ENCODE peak calls at places on chromosomes 12 and 14, in ten cellular contexts. One of them, this sample, is unnamed.

GRCh38 chr12:104422441-104422840 is 34.3 kb upstream of the CHST11 start:
- DNase-seq in uterus: no peak
- DNase-seq in mammary epithelial cell: no peak
- DNase-seq in body of pancreas: no peak
- DNase-seq in lower leg skin: no peak
- DNase-seq in K562: no peak
- DNase-seq in epithelial cell of esophagus: peak
- DNase-seq in left ventricle myocardium inferior: no peak
- DNase-seq in hepatocyte: no peak
- DNase-seq in ovary: no peak
- DNase-seq in this sample: no peak

GRCh38 chr14:28143340-28143739 is 623.2 kb upstream of the FOXG1 start:
- DNase-seq in mammary epithelial cell: no peak
- DNase-seq in ovary: no peak
- DNase-seq in epithelial cell of esophagus: no peak
- DNase-seq in uterus: no peak
- DNase-seq in left ventricle myocardium inferior: no peak
- DNase-seq in body of pancreas: no peak
- DNase-seq in K562: no peak
- DNase-seq in lower leg skin: no peak
- DNase-seq in hepatocyte: no peak
- DNase-seq in this sample: no peak

GRCh38 chr12:87368259-87368658 is 660.9 kb downstream of the C12orf50 start:
- DNase-seq in hepatocyte: no peak
- DNase-seq in left ventricle myocardium inferior: no peak
- DNase-seq in mammary epithelial cell: no peak
- DNase-seq in ovary: no peak
- DNase-seq in epithelial cell of esophagus: no peak
- DNase-seq in uterus: no peak
- DNase-seq in K562: no peak
- DNase-seq in body of pancreas: no peak
- DNase-seq in lower leg skin: no peak
- DNase-seq in this sample: no peak

GRCh38 chr12:119448737-119449136 is 114.2 kb downstream of the CCDC60 start:
- DNase-seq in ovary: no peak
- DNase-seq in left ventricle myocardium inferior: no peak
- DNase-seq in K562: no peak
- DNase-seq in epithelial cell of esophagus: no peak
- DNase-seq in mammary epithelial cell: no peak
- DNase-seq in lower leg skin: no peak
- DNase-seq in body of pancreas: no peak
- DNase-seq in uterus: no peak
- DNase-seq in hepatocyte: no peak
- DNase-seq in this sample: no peak

GRCh38 chr12:7747196-7747595 is at the start of gene CLEC4C:
- DNase-seq in ovary: no peak
- DNase-seq in mammary epithelial cell: no peak
- DNase-seq in body of pancreas: no peak
- DNase-seq in hepatocyte: no peak
- DNase-seq in lower leg skin: no peak
- DNase-seq in K562: no peak
- DNase-seq in left ventricle myocardium inferior: no peak
- DNase-seq in epithelial cell of esophagus: no peak
- DNase-seq in uterus: no peak
- DNase-seq in this sample: no peak

GRCh38 chr14:53979747-53980642 is 23.4 kb upstream of the BMP4 start:
- DNase-seq in mammary epithelial cell: no peak
- DNase-seq in K562: no peak
- DNase-seq in left ventricle myocardium inferior: peak
- DNase-seq in ovary: peak
- DNase-seq in hepatocyte: no peak
- DNase-seq in uterus: no peak
- DNase-seq in epithelial cell of esophagus: no peak
- DNase-seq in lower leg skin: peak
- DNase-seq in body of pancreas: peak
- DNase-seq in this sample: no peak

GRCh38 chr14:21965042-21965441 is 291.4 kb upstream of the OR4E1 start:
- DNase-seq in left ventricle myocardium inferior: no peak
- DNase-seq in mammary epithelial cell: no peak
- DNase-seq in body of pancreas: no peak
- DNase-seq in hepatocyte: no peak
- DNase-seq in ovary: no peak
- DNase-seq in uterus: no peak
- DNase-seq in K562: no peak
- DNase-seq in lower leg skin: no peak
- DNase-seq in epithelial cell of esophagus: no peak
- DNase-seq in this sample: no peak

GRCh38 chr12:131845121-131845520 is 16.9 kb downstream of the MMP17 start:
- DNase-seq in lower leg skin: no peak
- DNase-seq in left ventricle myocardium inferior: no peak
- DNase-seq in ovary: no peak
- DNase-seq in epithelial cell of esophagus: no peak
- DNase-seq in uterus: no peak
- DNase-seq in hepatocyte: no peak
- DNase-seq in body of pancreas: no peak
- DNase-seq in mammary epithelial cell: no peak
- DNase-seq in K562: no peak
- DNase-seq in this sample: no peak

GRCh38 chr12:4909397-4909733 is 340 bp upstream of the KCNA1 start:
- DNase-seq in lower leg skin: no peak
- DNase-seq in K562: no peak
- DNase-seq in ovary: no peak
- DNase-seq in epithelial cell of esophagus: no peak
- DNase-seq in left ventricle myocardium inferior: no peak
- DNase-seq in body of pancreas: no peak
- DNase-seq in mammary epithelial cell: no peak
- DNase-seq in hepatocyte: peak
- DNase-seq in uterus: no peak
- DNase-seq in this sample: no peak

GRCh38 chr12:6272300-6273208 is 37.9 kb upstream of the PLEKHG6 start:
- DNase-seq in lower leg skin: peak
- DNase-seq in mammary epithelial cell: peak
- DNase-seq in left ventricle myocardium inferior: no peak
- DNase-seq in ovary: no peak
- DNase-seq in body of pancreas: no peak
- DNase-seq in uterus: no peak
- DNase-seq in hepatocyte: peak
- DNase-seq in epithelial cell of esophagus: peak
- DNase-seq in K562: peak
- DNase-seq in this sample: no peak

GRCh38 chr12:95966287-95966870 is 23.2 kb downstream of the AMDHD1 start:
- DNase-seq in epithelial cell of esophagus: peak
- DNase-seq in lower leg skin: no peak
- DNase-seq in K562: no peak
- DNase-seq in ovary: no peak
- DNase-seq in left ventricle myocardium inferior: no peak
- DNase-seq in mammary epithelial cell: peak
- DNase-seq in uterus: no peak
- DNase-seq in hepatocyte: no peak
- DNase-seq in body of pancreas: no peak
- DNase-seq in this sample: no peak

GRCh38 chr14:95877633-95878032 is 1.0 kb downstream of the TUNAR start:
- DNase-seq in mammary epithelial cell: no peak
- DNase-seq in K562: no peak
- DNase-seq in epithelial cell of esophagus: no peak
- DNase-seq in ovary: no peak
- DNase-seq in left ventricle myocardium inferior: no peak
- DNase-seq in body of pancreas: no peak
- DNase-seq in hepatocyte: no peak
- DNase-seq in lower leg skin: no peak
- DNase-seq in uterus: no peak
- DNase-seq in this sample: no peak

GRCh38 chr14:49992901-49993335 is 100.0 kb downstream of the ARF6 start:
- DNase-seq in lower leg skin: no peak
- DNase-seq in hepatocyte: no peak
- DNase-seq in body of pancreas: no peak
- DNase-seq in left ventricle myocardium inferior: no peak
- DNase-seq in ovary: no peak
- DNase-seq in mammary epithelial cell: no peak
- DNase-seq in uterus: no peak
- DNase-seq in epithelial cell of esophagus: no peak
- DNase-seq in K562: no peak
- DNase-seq in this sample: no peak

GRCh38 chr12:15763336-15763735 is 25.9 kb downstream of the EPS8 start:
- DNase-seq in body of pancreas: no peak
- DNase-seq in K562: no peak
- DNase-seq in left ventricle myocardium inferior: no peak
- DNase-seq in epithelial cell of esophagus: no peak
- DNase-seq in lower leg skin: no peak
- DNase-seq in ovary: no peak
- DNase-seq in uterus: no peak
- DNase-seq in hepatocyte: no peak
- DNase-seq in mammary epithelial cell: no peak
- DNase-seq in this sample: no peak

GRCh38 chr12:52612431-52613290 is 5.7 kb downstream of the KRT73 start:
- DNase-seq in ovary: no peak
- DNase-seq in K562: no peak
- DNase-seq in epithelial cell of esophagus: no peak
- DNase-seq in body of pancreas: no peak
- DNase-seq in left ventricle myocardium inferior: no peak
- DNase-seq in lower leg skin: no peak
- DNase-seq in hepatocyte: no peak
- DNase-seq in uterus: no peak
- DNase-seq in mammary epithelial cell: no peak
- DNase-seq in this sample: no peak

GRCh38 chr12:97745406-97746101 is 282.9 kb downstream of the RMST start:
- DNase-seq in lower leg skin: no peak
- DNase-seq in K562: no peak
- DNase-seq in mammary epithelial cell: peak
- DNase-seq in ovary: no peak
- DNase-seq in uterus: no peak
- DNase-seq in epithelial cell of esophagus: no peak
- DNase-seq in body of pancreas: no peak
- DNase-seq in hepatocyte: no peak
- DNase-seq in left ventricle myocardium inferior: no peak
- DNase-seq in this sample: no peak

DNA sequence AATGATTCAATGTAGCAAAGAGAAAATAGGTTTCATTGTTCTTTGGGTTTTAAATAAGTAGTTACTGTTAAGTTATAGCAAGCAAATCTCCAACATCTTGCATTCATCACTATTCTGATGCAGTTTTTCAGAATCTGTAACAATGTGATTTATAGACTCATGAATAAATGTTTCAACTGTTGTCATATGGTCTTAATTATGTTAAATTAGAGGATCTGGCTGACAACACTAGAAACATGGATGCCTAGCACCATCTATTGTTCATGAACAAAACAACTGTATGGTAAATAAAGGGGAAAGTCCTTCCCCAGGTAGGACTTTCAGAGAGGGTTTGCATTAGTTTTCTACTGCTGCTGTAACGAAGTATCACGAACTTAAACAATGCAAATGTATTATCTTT is 167.9 kb downstream of the BCAT1 start:
- DNase-seq in body of pancreas: no peak
- DNase-seq in ovary: no peak
- DNase-seq in hepatocyte: no peak
- DNase-seq in left ventricle myocardium inferior: no peak
- DNase-seq in lower leg skin: no peak
- DNase-seq in epithelial cell of esophagus: peak
- DNase-seq in mammary epithelial cell: peak
- DNase-seq in K562: no peak
- DNase-seq in uterus: no peak
- DNase-seq in this sample: no peak
- TF ChIP-seq CTCF in body of pancreas: no peak
- TF ChIP-seq CTCF in ovary: no peak
- TF ChIP-seq CTCF in hepatocyte: peak
- TF ChIP-seq CTCF in left ventricle myocardium inferior: no peak
- TF ChIP-seq CTCF in lower leg skin: no peak
- TF ChIP-seq CTCF in epithelial cell of esophagus: peak
- TF ChIP-seq CTCF in mammary epithelial cell: peak
- TF ChIP-seq CTCF in K562: peak
- TF ChIP-seq CTCF in uterus: peak
- TF ChIP-seq CTCF in this sample: no peak

GRCh38 chr12:115632323-115632722 is 645.2 kb downstream of the MED13L start:
- DNase-seq in hepatocyte: no peak
- DNase-seq in K562: no peak
- DNase-seq in ovary: no peak
- DNase-seq in left ventricle myocardium inferior: no peak
- DNase-seq in mammary epithelial cell: peak
- DNase-seq in lower leg skin: no peak
- DNase-seq in body of pancreas: no peak
- DNase-seq in epithelial cell of esophagus: peak
- DNase-seq in uterus: no peak
- DNase-seq in this sample: no peak
- TF ChIP-seq CTCF in hepatocyte: peak
- TF ChIP-seq CTCF in K562: no peak
- TF ChIP-seq CTCF in ovary: no peak
- TF ChIP-seq CTCF in left ventricle myocardium inferior: peak
- TF ChIP-seq CTCF in mammary epithelial cell: peak
- TF ChIP-seq CTCF in lower leg skin: no peak
- TF ChIP-seq CTCF in body of pancreas: peak
- TF ChIP-seq CTCF in epithelial cell of esophagus: peak
- TF ChIP-seq CTCF in uterus: peak
- TF ChIP-seq CTCF in this sample: no peak

DNA sequence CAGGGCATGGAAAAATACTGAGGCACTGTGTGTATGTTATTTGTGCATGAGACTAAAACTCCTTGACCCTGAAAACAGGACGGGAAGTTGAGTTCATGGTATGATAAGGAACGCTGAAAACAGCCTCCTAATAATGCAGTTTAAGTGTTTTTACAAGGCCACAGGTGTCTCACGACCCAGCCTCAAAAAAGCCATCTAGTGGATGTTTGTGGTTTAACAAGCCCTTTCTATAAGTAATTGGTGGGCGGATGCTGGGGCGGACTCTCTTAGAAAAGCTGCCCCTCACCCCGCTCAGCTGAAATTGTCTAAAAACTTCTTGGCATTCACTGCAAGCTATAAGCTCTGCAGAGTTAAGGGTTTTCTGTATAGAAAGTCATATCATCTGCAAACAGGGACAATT is 184.5 kb downstream of the NUBPL start:
- DNase-seq in epithelial cell of esophagus: no peak
- DNase-seq in hepatocyte: no peak
- DNase-seq in mammary epithelial cell: no peak
- DNase-seq in uterus: no peak
- DNase-seq in left ventricle myocardium inferior: no peak
- DNase-seq in K562: peak
- DNase-seq in ovary: no peak
- DNase-seq in body of pancreas: no peak
- DNase-seq in lower leg skin: no peak
- DNase-seq in this sample: no peak
- TF ChIP-seq CTCF in epithelial cell of esophagus: no peak
- TF ChIP-seq CTCF in hepatocyte: no peak
- TF ChIP-seq CTCF in mammary epithelial cell: no peak
- TF ChIP-seq CTCF in uterus: no peak
- TF ChIP-seq CTCF in left ventricle myocardium inferior: no peak
- TF ChIP-seq CTCF in K562: no peak
- TF ChIP-seq CTCF in ovary: no peak
- TF ChIP-seq CTCF in body of pancreas: no peak
- TF ChIP-seq CTCF in lower leg skin: no peak
- TF ChIP-seq CTCF in this sample: no peak

DNA sequence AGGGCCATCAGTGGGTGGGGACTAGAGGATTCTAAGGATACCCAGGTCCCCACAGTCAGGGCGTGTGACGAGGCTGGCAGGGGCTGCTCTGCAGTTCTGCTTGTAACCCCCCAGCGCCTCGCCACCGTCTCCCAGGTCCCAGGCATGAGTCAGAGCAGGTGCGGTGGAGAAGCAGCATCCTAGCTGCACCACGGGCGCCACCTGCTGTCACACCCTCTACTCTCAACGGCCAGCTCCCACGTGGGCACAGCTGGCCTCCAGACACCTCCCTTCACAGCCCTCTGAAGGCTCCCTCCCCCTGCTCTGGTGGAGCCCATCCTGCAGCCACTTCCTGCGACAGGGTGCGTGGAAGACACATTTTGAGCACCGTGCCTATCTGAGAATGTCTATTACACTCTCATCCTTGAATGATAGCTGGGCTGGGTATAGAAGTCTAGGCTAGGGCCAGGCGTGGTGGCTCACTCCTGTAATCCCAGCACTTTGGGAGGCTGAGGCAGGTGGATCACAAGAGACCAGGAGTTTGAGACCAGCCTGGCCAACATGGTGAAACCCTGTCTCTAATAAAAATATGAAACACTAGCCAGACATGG is 6.9 kb upstream of the NUDT14 start:
- DNase-seq in hepatocyte: no peak
- DNase-seq in lower leg skin: no peak
- DNase-seq in body of pancreas: peak
- DNase-seq in epithelial cell of esophagus: no peak
- DNase-seq in uterus: no peak
- DNase-seq in mammary epithelial cell: no peak
- DNase-seq in K562: no peak
- DNase-seq in ovary: no peak
- DNase-seq in left ventricle myocardium inferior: no peak
- DNase-seq in this sample: no peak
- TF ChIP-seq CTCF in hepatocyte: no peak
- TF ChIP-seq CTCF in lower leg skin: no peak
- TF ChIP-seq CTCF in body of pancreas: peak
- TF ChIP-seq CTCF in epithelial cell of esophagus: no peak
- TF ChIP-seq CTCF in uterus: no peak
- TF ChIP-seq CTCF in mammary epithelial cell: peak
- TF ChIP-seq CTCF in K562: peak
- TF ChIP-seq CTCF in ovary: no peak
- TF ChIP-seq CTCF in left ventricle myocardium inferior: peak
- TF ChIP-seq CTCF in this sample: no peak